ENCODE peak calls at places on chromosome 11, in ten cellular contexts. K is stimulated activated CD4-positive, alpha-beta T cell treated with anti-CD3 and anti-CD28 coated beads, Interleukin-4, amount 100 ng/mL, for 24 hours; O is H54; E is A172; J is pancreas; C is endothelial cell; X is transverse colon; U is T47D; I is activated naive CD4-positive, alpha-beta T cell treated with anti-CD3 and anti-CD28 coated beads, Interleukin-2, amount 10 ng/mL, durations not matched to agents 7 days and 5 days; M is GDM1. F is an unnamed sample.

GRCh38 chr11:106695506-106695905 is 322.8 kb downstream of the GUCY1A2 start:
- DNase-seq in K (no peak), O (no peak), E (peak; percentile 4), J (no peak), C (no peak), X (no peak), U (no peak), I (no peak), M (no peak), F (no peak)

GRCh38 chr11:109939176-109939810 is 153.9 kb upstream of the ZC3H12C start:
- DNase-seq in K (no peak), O (peak; percentile 5), E (peak; percentile 70), J (no peak), C (peak; percentile 13), X (peak; percentile 11), U (peak; percentile 88), I (no peak), M (peak; percentile 21), F (peak; percentile 63)

GRCh38 chr11:100827934-100828661 is 141.0 kb downstream of the ARHGAP42 start:
- DNase-seq in K (no peak), O (no peak), E (peak; percentile 52), J (no peak), C (peak; percentile 51), X (no peak), U (peak; percentile 44), I (no peak), M (no peak), F (no peak)

GRCh38 chr11:75349540-75350116 is 1.8 kb downstream of the ARRB1 start:
- DNase-seq in K (no peak), O (no peak), E (no peak), J (no peak), C (no peak), X (no peak), U (no peak), I (no peak), M (no peak), F (no peak)

GRCh38 chr11:125211191-125211953 is 46.8 kb downstream of the PKNOX2 start:
- DNase-seq in K (no peak), O (no peak), E (no peak), J (no peak), C (no peak), X (no peak), U (peak; percentile 24), I (no peak), M (no peak), F (peak; percentile 91)

GRCh38 chr11:88552377-88553029 is 215.0 kb upstream of the CTSC start:
- DNase-seq in K (peak; percentile 41), O (no peak), E (peak; percentile 29), J (peak; percentile 57), C (peak; percentile 64), X (peak; percentile 42), U (peak; percentile 59), I (peak; percentile 73), M (peak; percentile 33), F (peak; percentile 8)

GRCh38 chr11:45563801-45564200 is 101.6 kb downstream of the CHST1 start:
- DNase-seq in K (no peak), O (no peak), E (no peak), J (no peak), C (no peak), X (no peak), U (no peak), I (no peak), M (no peak), F (no peak)

GRCh38 chr11:7905961-7906429 is 25.1 kb downstream of the OR10A6 start:
- DNase-seq in K (no peak), O (no peak), E (no peak), J (no peak), C (no peak), X (no peak), U (peak; percentile 66), I (no peak), M (no peak), F (no peak)

GRCh38 chr11:104260456-104260855 is 96.5 kb upstream of the PDGFD start:
- DNase-seq in K (no peak), O (no peak), E (no peak), J (no peak), C (no peak), X (no peak), U (no peak), I (no peak), M (no peak), F (no peak)

GRCh38 chr11:33687733-33688479 is 12.7 kb downstream of the C11orf91 start:
- DNase-seq in K (no peak), O (peak; percentile 45), E (peak; percentile 87), J (no peak), C (peak; percentile 60), X (no peak), U (peak; percentile 79), I (peak; percentile 31), M (no peak), F (no peak)